ENCODE peak calls at places on chromosomes 6 and 20, in five cellular contexts. A, I, U, Y and M are unnamed samples.

GRCh38 chr6:142773859-142774258 is 171.1 kb downstream of the HIVEP2 start:
- DNase-seq in A (peak; percentile 20), I (peak; percentile 32), U (no peak), Y (no peak), M (no peak)

GRCh38 chr6:33316603-33317417 is 734 bp downstream of the ZBTB22 start:
- DNase-seq in A (no peak), I (no peak), U (no peak), Y (no peak), M (peak; percentile 37)

GRCh38 chr20:63737940-63738686 is 1.5 kb upstream of the SLC2A4RG start:
- DNase-seq in A (peak; percentile 63), I (peak; percentile 52), U (no peak), Y (no peak), M (peak; percentile 43)

GRCh38 chr20:5843054-5843731 is 93.0 kb downstream of the SHLD1 start:
- DNase-seq in A (no peak), I (no peak), U (no peak), Y (no peak), M (no peak)

GRCh38 chr20:53606364-53606985 is 12.8 kb upstream of the ZNF217 start:
- DNase-seq in A (no peak), I (no peak), U (no peak), Y (no peak), M (no peak)

GRCh38 chr20:37393863-37394542 is 48.1 kb downstream of the SRC start:
- DNase-seq in A (no peak), I (no peak), U (no peak), Y (no peak), M (no peak)

GRCh38 chr20:38127011-38127621 is 38.0 kb downstream of the TGM2 start:
- DNase-seq in A (peak; percentile 54), I (no peak), U (no peak), Y (no peak), M (no peak)

GRCh38 chr6:34544776-34545471 is 11.2 kb downstream of the SPDEF start:
- DNase-seq in A (no peak), I (no peak), U (no peak), Y (no peak), M (peak; percentile 40)

GRCh38 chr20:5780233-5781217 is 30.3 kb downstream of the SHLD1 start:
- DNase-seq in A (no peak), I (no peak), U (no peak), Y (no peak), M (no peak)

GRCh38 chr6:6751615-6752014 is 163.1 kb downstream of the LY86 start:
- DNase-seq in A (peak; percentile 32), I (peak; percentile 84), U (no peak), Y (no peak), M (peak; percentile 86)

GRCh38 chr6:109060585-109060984 is 34.1 kb downstream of the SESN1 start:
- DNase-seq in A (no peak), I (no peak), U (no peak), Y (no peak), M (no peak)

GRCh38 chr6:167713088-167713475 is 113.6 kb upstream of the AFDN start:
- DNase-seq in A (no peak), I (no peak), U (no peak), Y (no peak), M (no peak)

GRCh38 chr20:56386219-56386618 is 5.8 kb downstream of the AURKA start:
- DNase-seq in A (no peak), I (no peak), U (no peak), Y (no peak), M (no peak)

GRCh38 chr20:56385130-56385529 is 6.9 kb downstream of the AURKA start:
- DNase-seq in A (no peak), I (no peak), U (no peak), Y (no peak), M (no peak)

GRCh38 chr20:56381501-56381900 is 10.5 kb downstream of the AURKA start:
- DNase-seq in A (no peak), I (no peak), U (no peak), Y (no peak), M (no peak)

GRCh38 chr20:56382696-56383095 is 9.3 kb downstream of the AURKA start:
- DNase-seq in A (no peak), I (no peak), U (no peak), Y (no peak), M (no peak)

GRCh38 chr20:56383334-56383733 is 8.7 kb downstream of the AURKA start:
- DNase-seq in A (no peak), I (no peak), U (no peak), Y (no peak), M (no peak)
- H3K4me3 ChIP-seq in A (no peak overlapping the region), I (no peak overlapping the region), U (no peak overlapping the region), Y (no peak overlapping the region), M (no peak overlapping the region)

GRCh38 chr6:90284236-90284744 is 12.4 kb downstream of the BACH2 start:
- DNase-seq in A (peak; percentile 74), I (no peak), U (no peak), Y (no peak), M (no peak)
- TF ChIP-seq CTCF in A (no peak), I (no peak), U (no peak), Y (peak; percentile 9), M (no peak)

DNA sequence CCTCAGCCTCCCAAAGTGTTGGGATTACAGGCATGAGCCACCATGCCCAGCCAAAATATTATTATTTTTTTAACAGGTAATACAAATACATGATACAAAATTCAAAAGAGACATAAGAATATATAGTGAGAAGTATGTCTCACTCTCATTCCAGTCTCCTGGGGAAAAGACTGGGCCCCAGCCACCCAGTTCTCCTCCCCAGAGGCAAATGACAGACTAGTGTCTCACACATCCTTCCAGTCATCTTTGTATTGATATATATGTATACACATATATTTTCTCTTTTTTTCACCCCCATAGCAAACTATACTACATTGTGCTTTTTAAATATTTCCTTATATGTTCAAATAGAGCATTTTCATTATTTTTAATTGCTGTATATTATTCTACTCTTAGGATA is 8.3 kb downstream of the GSS start:
- DNase-seq in A (no peak), I (no peak), U (no peak), Y (no peak), M (no peak)
- H3K36me3 ChIP-seq in A (no peaks in the 10 kb centered on the region), I (no peaks in the 10 kb centered on the region), U (peaks cover 10% of the 10 kb centered on the region), Y (peaks cover 38% of the 10 kb centered on the region), M (no peaks in the 10 kb centered on the region)

DNA sequence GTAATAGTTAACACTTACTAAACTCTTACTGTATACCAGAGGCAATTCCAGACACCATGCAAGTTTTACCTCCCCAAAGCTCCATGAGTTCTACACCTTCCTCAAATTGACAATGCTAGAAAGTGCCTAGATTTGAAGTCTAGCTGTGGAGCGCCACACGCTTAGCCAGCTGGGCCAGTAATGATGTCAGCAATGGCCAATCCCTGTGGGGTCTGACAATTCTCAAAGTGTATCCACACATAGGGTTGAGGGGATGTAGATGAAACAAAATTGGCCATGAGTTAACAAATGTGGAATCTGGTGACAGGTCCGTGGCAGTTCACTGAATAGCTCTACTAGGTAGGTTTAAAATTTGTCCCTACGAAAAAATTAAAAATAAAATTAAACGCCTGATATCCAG is 1.3 kb downstream of the ZNF343 start:
- DNase-seq in A (no peak), I (no peak), U (no peak), Y (no peak), M (no peak)
- H3K4me3 ChIP-seq in A (no peak overlapping the region), I (no peak overlapping the region), U (no peak overlapping the region), Y (peak overlapping the region; percentile 80), M (no peak overlapping the region)

DNA sequence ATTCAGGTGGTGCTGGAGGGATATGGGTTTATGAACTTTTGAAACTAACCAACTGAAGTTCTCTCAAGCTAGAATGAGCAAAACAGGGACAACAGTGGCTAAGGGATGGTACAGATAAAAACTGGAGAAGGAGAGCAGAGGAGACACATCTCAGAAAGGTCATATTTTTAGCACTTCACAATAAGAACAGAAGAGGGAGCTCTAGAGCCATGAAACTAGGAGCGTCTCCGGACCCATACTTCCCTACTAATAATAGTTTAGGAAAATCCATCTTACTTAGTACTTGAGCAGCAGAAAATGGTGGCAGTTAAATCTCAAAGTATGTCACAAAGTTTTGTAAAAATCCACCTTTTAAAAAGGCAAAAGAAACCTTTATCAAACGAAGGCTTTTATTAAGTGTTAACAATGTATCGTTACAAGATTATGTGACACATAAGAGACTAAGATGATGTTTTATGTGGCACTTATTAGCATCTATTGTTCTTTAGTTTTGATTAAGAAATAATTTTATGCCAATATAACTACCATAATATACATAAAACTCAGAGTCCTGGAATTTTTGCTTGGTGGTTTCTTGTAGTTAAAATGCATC is 278.6 kb downstream of the TBC1D32 start:
- DNase-seq in A (peak; percentile 71), I (no peak), U (no peak), Y (no peak), M (no peak)
- TF ChIP-seq CTCF in A (peak; percentile 75), I (peak; percentile 67), U (peak; percentile 15), Y (peak; percentile 59), M (peak; percentile 52)